ENCODE peak calls at places on chromosomes 11 and 22, in nine cellular contexts. G, Q, A, F, M, K, N, S and E are unnamed samples.

GRCh38 chr11:115663790-115664189 is 159.6 kb upstream of the CADM1 start:
- DNase-seq in G (no peak), Q (no peak), A (no peak), F (no peak), M (no peak), K (no peak), N (no peak), S (no peak), E (no peak)

GRCh38 chr11:13045734-13046133 is 36.6 kb downstream of the RASSF10 start:
- DNase-seq in G (no peak), Q (no peak), A (no peak), F (no peak), M (no peak), K (no peak), N (no peak), S (no peak), E (no peak)

GRCh38 chr22:48832592-48832991 is 995.1 kb downstream of the BRD1 start:
- DNase-seq in G (no peak), Q (no peak), A (no peak), F (no peak), M (no peak), K (no peak), N (no peak), S (no peak), E (no peak)

GRCh38 chr11:44625759-44626523 is 60.5 kb downstream of the CD82 start:
- DNase-seq in G (no peak), Q (no peak), A (peak), F (no peak), M (no peak), K (no peak), N (no peak), S (no peak), E (no peak)

GRCh38 chr11:80773919-80774318 is 1333.1 kb upstream of the TENM4 start:
- DNase-seq in G (no peak), Q (no peak), A (no peak), F (no peak), M (no peak), K (no peak), N (no peak), S (no peak), E (no peak)

GRCh38 chr11:7573558-7574296 is 59.9 kb downstream of the PPFIBP2 start:
- DNase-seq in G (no peak), Q (no peak), A (no peak), F (no peak), M (no peak), K (no peak), N (no peak), S (no peak), E (no peak)

GRCh38 chr11:130675456-130675855 is 227.0 kb downstream of the ADAMTS15 start:
- DNase-seq in G (no peak), Q (no peak), A (peak), F (no peak), M (peak), K (no peak), N (peak), S (no peak), E (no peak)

GRCh38 chr11:62664405-62665074 is 470 bp downstream of the C11orf98 start:
- DNase-seq in G (peak), Q (no peak), A (no peak), F (no peak), M (no peak), K (peak), N (no peak), S (peak), E (no peak)

GRCh38 chr11:83025267-83025704 is 46.4 kb downstream of the RAB30 start:
- DNase-seq in G (no peak), Q (no peak), A (no peak), F (no peak), M (no peak), K (no peak), N (no peak), S (no peak), E (no peak)

GRCh38 chr22:22578702-22579424 is 19.8 kb upstream of the PRAME start:
- DNase-seq in G (no peak), Q (no peak), A (no peak), F (no peak), M (peak), K (no peak), N (no peak), S (no peak), E (no peak)